ENCODE peak calls at places on chromosome 9, in six cellular contexts. C is suprapubic skin, Q is IMR-90, K is GM23338, V is PC-3, S is esophagus squamous epithelium. B is an unnamed sample. For H3K36me3, the result is how much of the 10 kb centered on the place peaks cover.

GRCh38 chr9:15069106-15069505 is 158.9 kb upstream of the FREM1 start:
- DNase-seq in K (peak), C (no peak), V (no peak), Q (no peak), S (no peak), B (no peak)

GRCh38 chr9:120891255-120891954 is 14.4 kb upstream of the PHF19 start:
- DNase-seq in Q (peak), C (no peak), S (no peak), V (no peak), K (no peak), B (no peak)

GRCh38 chr9:136051568-136052432 is 43.3 kb downstream of the NACC2 start:
- DNase-seq in C (no peak), Q (peak), K (peak), S (no peak), V (peak), B (peak)

GRCh38 chr9:123954921-123955320 is 25.0 kb upstream of the DENND1A start:
- DNase-seq in C (no peak), K (no peak), V (no peak), S (no peak), Q (peak), B (no peak)

GRCh38 chr9:130140701-130141100 is 31.5 kb upstream of the NCS1 start:
- DNase-seq in S (no peak), K (no peak), Q (no peak), C (no peak), V (no peak), B (no peak)

GRCh38 chr9:71121275-71122168 is at the start of gene TRPM3:
- DNase-seq in Q (no peak), K (peak), V (no peak), C (no peak), S (no peak), B (peak)

GRCh38 chr9:26260238-26260637 is 582.0 kb upstream of the TUSC1 start:
- DNase-seq in C (no peak), S (no peak), V (peak), Q (peak), K (no peak), B (no peak)

GRCh38 chr9:129284607-129285291 is 106.7 kb upstream of the IER5L start:
- DNase-seq in C (peak), S (no peak), Q (no peak), V (no peak), K (no peak), B (peak)

GRCh38 chr9:99595796-99596195 is 225.9 kb upstream of the NR4A3 start:
- DNase-seq in C (no peak), V (no peak), Q (no peak), K (no peak), S (no peak), B (no peak)

GRCh38 chr9:21656776-21657637 is 145.4 kb upstream of the MTAP start:
- DNase-seq in V (peak), K (no peak), Q (peak), C (no peak), S (no peak), B (no peak)

GRCh38 chr9:77417570-77417969 is 230.6 kb downstream of the GNA14 start:
- DNase-seq in S (no peak), Q (peak), C (no peak), K (no peak), V (peak), B (no peak)

GRCh38 chr9:104091028-104091590 is 3.0 kb upstream of the SMC2 start:
- DNase-seq in Q (peak), C (no peak), V (peak), K (no peak), S (no peak), B (no peak)

GRCh38 chr9:18684608-18685317 is 210.8 kb downstream of the ADAMTSL1 start:
- DNase-seq in K (no peak), C (no peak), Q (no peak), V (no peak), S (no peak), B (no peak)

GRCh38 chr9:89440548-89440947 is 57.4 kb downstream of the SEMA4D start:
- DNase-seq in Q (no peak), S (no peak), V (no peak), K (no peak), C (no peak), B (peak)

GRCh38 chr9:74666625-74667316 is 169.6 kb downstream of the RORB start:
- DNase-seq in V (no peak), K (no peak), C (no peak), S (no peak), Q (peak), B (no peak)

GRCh38 chr9:125845271-125845808 is 98.2 kb downstream of the PBX3 start:
- DNase-seq in V (no peak), K (no peak), Q (no peak), S (no peak), C (no peak), B (no peak)

GRCh38 chr9:37806271-37806670 is 5.7 kb downstream of the DCAF10 start:
- DNase-seq in K (peak), Q (no peak), S (no peak), C (no peak), V (no peak), B (no peak)

GRCh38 chr9:21314152-21314551 is 9.0 kb upstream of the IFNA5 start:
- DNase-seq in C (no peak), S (no peak), K (no peak), Q (no peak), V (no peak), B (no peak)

GRCh38 chr9:135076876-135077430 is 10.5 kb upstream of the OLFM1 start:
- DNase-seq in C (peak), V (no peak), S (no peak), K (no peak), Q (no peak), B (peak)

GRCh38 chr9:116809656-116810055 is 122.6 kb downstream of the TRIM32 start:
- DNase-seq in V (no peak), C (no peak), K (no peak), S (no peak), Q (no peak), B (no peak)

GRCh38 chr9:91131433-91131839 is 230.3 kb downstream of the AUH start:
- DNase-seq in C (no peak), V (peak), S (no peak), Q (peak), K (no peak), B (no peak)

GRCh38 chr9:35161713-35162604 is at the start of gene UNC13B:
- DNase-seq in C (peak), S (peak), K (peak), Q (peak), V (peak), B (peak)
- H3K4me3 ChIP-seq in C (peak), S (peak), K (peak), Q (peak), V (peak), B (peak)

GRCh38 chr9:88006511-88007290 is 32.4 kb upstream of the CDK20 start:
- DNase-seq in V (no peak), Q (no peak), K (peak), C (no peak), S (no peak), B (peak)

GRCh38 chr9:88013607-88014006 is 39.3 kb upstream of the CDK20 start:
- DNase-seq in C (no peak), K (no peak), Q (no peak), S (no peak), V (no peak), B (no peak)

GRCh38 chr9:88007291-88007650 is 32.9 kb upstream of the CDK20 start:
- DNase-seq in K (no peak), C (no peak), Q (no peak), V (no peak), S (no peak), B (no peak)

GRCh38 chr9:88013051-88013450 is 38.7 kb upstream of the CDK20 start:
- DNase-seq in S (no peak), Q (no peak), C (no peak), V (no peak), K (no peak), B (no peak)

DNA sequence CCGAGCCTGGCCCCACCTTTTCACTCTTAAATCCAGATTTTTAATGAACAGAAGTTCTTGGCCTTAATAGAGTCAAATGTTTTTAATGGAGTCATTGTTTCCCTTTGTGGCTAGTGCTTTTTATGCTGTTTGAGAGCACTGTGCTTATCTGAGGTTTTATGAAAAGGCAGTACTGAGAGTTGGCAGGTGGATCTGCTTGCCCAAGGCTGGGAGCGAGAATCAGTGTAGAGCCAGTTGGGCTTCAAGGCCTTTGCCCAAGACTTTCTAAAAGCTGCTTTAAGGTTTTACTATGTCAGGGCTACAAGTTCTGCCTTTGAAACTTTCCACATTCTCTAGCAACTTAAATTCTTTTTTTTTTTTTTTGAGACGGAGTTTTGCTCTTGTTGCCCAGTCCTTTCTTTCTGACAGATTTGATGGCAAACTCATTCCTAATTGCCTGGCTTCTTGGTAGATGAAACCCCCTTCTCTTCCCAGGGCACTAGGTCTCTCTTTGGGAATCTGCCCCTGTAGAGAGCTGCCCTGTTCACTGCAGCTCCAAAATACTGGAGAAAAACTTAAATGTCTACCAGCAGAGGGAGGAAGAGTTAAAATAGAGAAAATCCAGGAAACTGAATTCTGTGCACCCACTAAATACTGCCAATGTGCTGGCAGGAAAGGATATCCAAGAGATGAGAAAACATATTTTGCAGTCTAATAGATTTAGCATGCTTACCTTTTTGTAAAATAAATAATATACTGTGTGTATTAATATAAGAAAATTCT is 36.9 kb upstream of the CDK20 start:
- DNase-seq in C (no peak), V (peak), S (no peak), K (peak), Q (peak), B (no peak)
- TF ChIP-seq CTCF in C (no peak), V (peak), S (no peak), K (peak), Q (no peak), B (no peak)

GRCh38 chr9:131145245-131145644 is 19.9 kb downstream of the NUP214 start:
- DNase-seq in V (no peak), S (no peak), K (no peak), Q (no peak), C (no peak), B (no peak)
- H3K36me3 ChIP-seq in V (half or more), S (half or more), K (half or more), Q (half or more), C (half or more), B (half or more)

GRCh38 chr9:110021891-110022290 is 186.1 kb downstream of the C9orf152 start:
- DNase-seq in Q (no peak), V (no peak), C (no peak), S (no peak), K (no peak), B (no peak)
- H3K4me3 ChIP-seq in Q (no peak), V (no peak), C (no peak), S (no peak), K (no peak), B (no peak)

GRCh38 chr9:2231831-2232230 is 216.7 kb downstream of the SMARCA2 start:
- DNase-seq in K (no peak), V (no peak), C (no peak), S (no peak), Q (peak), B (no peak)

GRCh38 chr9:2229109-2229733 is 214.1 kb downstream of the SMARCA2 start:
- DNase-seq in Q (no peak), C (no peak), S (no peak), K (no peak), V (peak), B (no peak)

GRCh38 chr9:2228132-2228531 is 213.0 kb downstream of the SMARCA2 start:
- DNase-seq in S (no peak), Q (no peak), V (no peak), C (no peak), K (peak), B (no peak)

GRCh38 chr9:2228641-2229040 is 213.5 kb downstream of the SMARCA2 start:
- DNase-seq in K (no peak), S (no peak), Q (no peak), C (no peak), V (no peak), B (no peak)

DNA sequence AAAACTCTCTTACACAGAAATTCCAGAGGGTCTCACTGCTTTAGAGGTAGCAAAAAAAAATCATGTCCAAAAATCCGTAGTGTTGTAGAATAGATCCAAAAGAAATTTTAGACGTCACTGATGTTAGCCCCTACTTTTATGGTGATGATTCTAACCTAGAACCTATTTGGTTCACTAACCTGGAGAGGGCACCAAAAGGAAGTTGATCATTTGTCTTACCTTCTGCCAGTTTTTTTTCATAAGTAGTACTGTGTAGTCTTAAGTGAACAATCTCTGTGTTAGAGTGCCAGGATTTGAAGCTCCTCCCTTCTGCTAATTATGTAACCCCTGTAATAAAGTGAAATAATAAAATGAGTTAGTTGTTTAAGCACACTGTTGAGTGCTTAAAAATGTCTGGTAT is 215.2 kb downstream of the SMARCA2 start:
- DNase-seq in Q (no peak), V (no peak), C (no peak), S (no peak), K (peak), B (no peak)
- TF ChIP-seq CTCF in Q (no peak), V (no peak), C (no peak), S (no peak), K (peak), B (no peak)

GRCh38 chr9:114349713-114350480 is 20.2 kb downstream of the ORM2 start:
- DNase-seq in K (no peak), C (no peak), V (no peak), Q (no peak), S (no peak), B (peak)

GRCh38 chr9:114348906-114349482 is 19.3 kb downstream of the ORM2 start:
- DNase-seq in K (peak), C (no peak), S (peak), Q (peak), V (peak), B (peak)

GRCh38 chr9:114346146-114346545 is 16.5 kb downstream of the ORM2 start:
- DNase-seq in Q (no peak), C (no peak), S (no peak), K (no peak), V (no peak), B (peak)

GRCh38 chr9:114347675-114348074 is 18.0 kb downstream of the ORM2 start:
- DNase-seq in K (no peak), S (no peak), Q (no peak), C (no peak), V (no peak), B (peak)

DNA sequence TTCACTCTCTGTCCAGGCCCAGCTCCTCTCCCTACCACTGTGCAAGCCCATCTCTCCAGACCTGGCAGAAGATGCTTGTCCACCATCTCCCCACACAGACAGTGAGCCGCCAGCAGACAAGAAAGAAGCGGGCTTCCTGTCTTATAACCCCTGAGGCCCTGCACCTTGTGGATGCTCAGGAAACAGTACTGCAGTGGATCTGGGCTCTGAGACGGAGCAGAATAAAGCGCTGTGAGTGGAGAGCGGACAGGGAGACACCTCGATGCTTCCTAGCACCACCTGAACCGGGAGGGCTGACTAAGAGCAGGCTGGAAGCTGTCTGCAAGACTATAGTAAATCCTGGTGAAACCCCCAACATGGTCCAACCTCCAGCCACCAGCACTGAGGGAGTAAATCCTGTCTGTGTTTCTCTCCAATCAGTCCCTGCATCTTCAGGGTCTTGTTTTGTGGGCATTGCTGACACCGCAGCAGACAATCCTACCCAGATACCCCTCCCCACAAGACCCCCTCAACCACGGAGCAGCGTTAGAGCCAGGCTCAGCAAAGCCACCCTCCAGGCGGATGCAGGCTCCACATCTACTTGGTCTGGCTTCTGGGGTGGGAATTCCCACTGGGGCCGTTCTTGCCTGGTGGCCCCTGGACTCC is 18.7 kb downstream of the ORM2 start:
- DNase-seq in V (no peak), K (no peak), S (no peak), C (no peak), Q (no peak), B (peak)
- H3K36me3 ChIP-seq in V (under half), K (under half), S (under half), C (half or more), Q (half or more), B (under half)

B was measured in kidney.